ENCODE peak calls at places on chromosomes 12 and 14, in seven cellular contexts. One of them, this sample, is unnamed.
A peak's percentile ranks its signal among the peaks of the same experiment; 100 is the strongest.

GRCh38 chr14:70660967-70661871 is 19.5 kb downstream of the TTC9 start:
- DNase-seq in mucosa of descending colon: no peak
- DNase-seq in stimulated activated CD8-positive, alpha-beta memory T cell treated with anti-CD3 and anti-CD28 coated beads, Interleukin-7, amount 100 ng/mL, for 1 hour: no peak
- DNase-seq in activated T-cell treated with anti-CD3 and anti-CD28 coated beads, Interleukin-2, amount 50 U/mL, for 24 hours: peak; percentile 61
- DNase-seq in kidney: no peak
- DNase-seq in NCI-H748 treated with DMSO at 0.1 percent for 48 hours: no peak
- DNase-seq in left colon: peak; percentile 44
- DNase-seq in this sample: no peak

GRCh38 chr14:83975435-83976222 is 1554.3 kb upstream of the FLRT2 start:
- DNase-seq in mucosa of descending colon: peak; percentile 47
- DNase-seq in stimulated activated CD8-positive, alpha-beta memory T cell treated with anti-CD3 and anti-CD28 coated beads, Interleukin-7, amount 100 ng/mL, for 1 hour: no peak
- DNase-seq in activated T-cell treated with anti-CD3 and anti-CD28 coated beads, Interleukin-2, amount 50 U/mL, for 24 hours: no peak
- DNase-seq in kidney: peak; percentile 87
- DNase-seq in NCI-H748 treated with DMSO at 0.1 percent for 48 hours: no peak
- DNase-seq in left colon: peak; percentile 7
- DNase-seq in this sample: no peak

GRCh38 chr12:131947482-131948027 is 2.2 kb upstream of the EP400 start:
- DNase-seq in mucosa of descending colon: no peak
- DNase-seq in stimulated activated CD8-positive, alpha-beta memory T cell treated with anti-CD3 and anti-CD28 coated beads, Interleukin-7, amount 100 ng/mL, for 1 hour: no peak
- DNase-seq in activated T-cell treated with anti-CD3 and anti-CD28 coated beads, Interleukin-2, amount 50 U/mL, for 24 hours: peak; percentile 32
- DNase-seq in kidney: peak; percentile 45
- DNase-seq in NCI-H748 treated with DMSO at 0.1 percent for 48 hours: no peak
- DNase-seq in left colon: no peak
- DNase-seq in this sample: peak; percentile 19

GRCh38 chr12:21852251-21852650 is 77.7 kb upstream of the KCNJ8 start:
- DNase-seq in mucosa of descending colon: no peak
- DNase-seq in stimulated activated CD8-positive, alpha-beta memory T cell treated with anti-CD3 and anti-CD28 coated beads, Interleukin-7, amount 100 ng/mL, for 1 hour: no peak
- DNase-seq in activated T-cell treated with anti-CD3 and anti-CD28 coated beads, Interleukin-2, amount 50 U/mL, for 24 hours: no peak
- DNase-seq in kidney: no peak
- DNase-seq in NCI-H748 treated with DMSO at 0.1 percent for 48 hours: no peak
- DNase-seq in left colon: no peak
- DNase-seq in this sample: no peak

GRCh38 chr14:102588821-102589220 is 3.6 kb upstream of the RCOR1 start:
- DNase-seq in mucosa of descending colon: no peak
- DNase-seq in stimulated activated CD8-positive, alpha-beta memory T cell treated with anti-CD3 and anti-CD28 coated beads, Interleukin-7, amount 100 ng/mL, for 1 hour: no peak
- DNase-seq in activated T-cell treated with anti-CD3 and anti-CD28 coated beads, Interleukin-2, amount 50 U/mL, for 24 hours: no peak
- DNase-seq in kidney: no peak
- DNase-seq in NCI-H748 treated with DMSO at 0.1 percent for 48 hours: no peak
- DNase-seq in left colon: no peak
- DNase-seq in this sample: no peak

GRCh38 chr14:103871596-103872480 is 24.5 kb upstream of the PPP1R13B start:
- DNase-seq in mucosa of descending colon: peak; percentile 90
- DNase-seq in stimulated activated CD8-positive, alpha-beta memory T cell treated with anti-CD3 and anti-CD28 coated beads, Interleukin-7, amount 100 ng/mL, for 1 hour: peak; percentile 45
- DNase-seq in activated T-cell treated with anti-CD3 and anti-CD28 coated beads, Interleukin-2, amount 50 U/mL, for 24 hours: peak; percentile 88
- DNase-seq in kidney: peak; percentile 90
- DNase-seq in NCI-H748 treated with DMSO at 0.1 percent for 48 hours: no peak
- DNase-seq in left colon: peak; percentile 89
- DNase-seq in this sample: no peak

GRCh38 chr12:131072446-131073230 is 118.9 kb downstream of the ADGRD1 start:
- DNase-seq in mucosa of descending colon: no peak
- DNase-seq in stimulated activated CD8-positive, alpha-beta memory T cell treated with anti-CD3 and anti-CD28 coated beads, Interleukin-7, amount 100 ng/mL, for 1 hour: no peak
- DNase-seq in activated T-cell treated with anti-CD3 and anti-CD28 coated beads, Interleukin-2, amount 50 U/mL, for 24 hours: no peak
- DNase-seq in kidney: peak; percentile 43
- DNase-seq in NCI-H748 treated with DMSO at 0.1 percent for 48 hours: no peak
- DNase-seq in left colon: no peak
- DNase-seq in this sample: no peak

GRCh38 chr12:57148469-57149308 is 1.3 kb upstream of the LRP1-AS start:
- DNase-seq in mucosa of descending colon: peak; percentile 82
- DNase-seq in stimulated activated CD8-positive, alpha-beta memory T cell treated with anti-CD3 and anti-CD28 coated beads, Interleukin-7, amount 100 ng/mL, for 1 hour: no peak
- DNase-seq in activated T-cell treated with anti-CD3 and anti-CD28 coated beads, Interleukin-2, amount 50 U/mL, for 24 hours: no peak
- DNase-seq in kidney: peak; percentile 88
- DNase-seq in NCI-H748 treated with DMSO at 0.1 percent for 48 hours: no peak
- DNase-seq in left colon: peak; percentile 64
- DNase-seq in this sample: peak; percentile 56

GRCh38 chr14:22997676-22998323 is 12.1 kb downstream of the C14orf93 start:
- DNase-seq in mucosa of descending colon: no peak
- DNase-seq in stimulated activated CD8-positive, alpha-beta memory T cell treated with anti-CD3 and anti-CD28 coated beads, Interleukin-7, amount 100 ng/mL, for 1 hour: no peak
- DNase-seq in activated T-cell treated with anti-CD3 and anti-CD28 coated beads, Interleukin-2, amount 50 U/mL, for 24 hours: no peak
- DNase-seq in kidney: no peak
- DNase-seq in NCI-H748 treated with DMSO at 0.1 percent for 48 hours: no peak
- DNase-seq in left colon: no peak
- DNase-seq in this sample: no peak

This sample was measured in Caco-2.